ENCODE peak calls at places on chromosomes 2 and 18, in ten cellular contexts. One of them, this sample, is unnamed.
A peak's percentile ranks its signal among the peaks of the same experiment; 100 is the strongest.

GRCh38 chr2:176581557-176582150 is 312.4 kb downstream of the MTX2 start:
- DNase-seq in Peyer's patch: no peak
- DNase-seq in kidney: no peak
- DNase-seq in OCI-LY7: no peak
- DNase-seq in CD4-positive, alpha-beta memory T cell: no peak
- DNase-seq in A673: no peak
- DNase-seq in uterus: no peak
- DNase-seq in breast epithelium: no peak
- DNase-seq in adrenal gland: no peak
- DNase-seq in lower lobe of right lung: no peak
- DNase-seq in this sample: no peak

GRCh38 chr2:222791946-222792649 is 68.7 kb upstream of the ACSL3 start:
- DNase-seq in Peyer's patch: no peak
- DNase-seq in kidney: peak; percentile 77
- DNase-seq in OCI-LY7: no peak
- DNase-seq in CD4-positive, alpha-beta memory T cell: no peak
- DNase-seq in A673: peak; percentile 60
- DNase-seq in uterus: peak; percentile 39
- DNase-seq in breast epithelium: peak; percentile 26
- DNase-seq in adrenal gland: peak; percentile 63
- DNase-seq in lower lobe of right lung: peak; percentile 74
- DNase-seq in this sample: peak; percentile 70

GRCh38 chr18:48186084-48186798 is 222.9 kb downstream of the ZBTB7C start:
- DNase-seq in Peyer's patch: no peak
- DNase-seq in kidney: peak; percentile 50
- DNase-seq in OCI-LY7: no peak
- DNase-seq in CD4-positive, alpha-beta memory T cell: no peak
- DNase-seq in A673: no peak
- DNase-seq in uterus: peak; percentile 36
- DNase-seq in breast epithelium: no peak
- DNase-seq in adrenal gland: peak; percentile 39
- DNase-seq in lower lobe of right lung: no peak
- DNase-seq in this sample: peak; percentile 56

GRCh38 chr2:159009940-159010339 is 41.5 kb downstream of the TANC1 start:
- DNase-seq in Peyer's patch: no peak
- DNase-seq in kidney: no peak
- DNase-seq in OCI-LY7: no peak
- DNase-seq in CD4-positive, alpha-beta memory T cell: no peak
- DNase-seq in A673: no peak
- DNase-seq in uterus: no peak
- DNase-seq in breast epithelium: no peak
- DNase-seq in adrenal gland: no peak
- DNase-seq in lower lobe of right lung: no peak
- DNase-seq in this sample: no peak

GRCh38 chr2:191318037-191318728 is 73.0 kb downstream of the MYO1B start:
- DNase-seq in Peyer's patch: no peak
- DNase-seq in kidney: no peak
- DNase-seq in OCI-LY7: no peak
- DNase-seq in CD4-positive, alpha-beta memory T cell: no peak
- DNase-seq in A673: peak; percentile 25
- DNase-seq in uterus: no peak
- DNase-seq in breast epithelium: no peak
- DNase-seq in adrenal gland: no peak
- DNase-seq in lower lobe of right lung: no peak
- DNase-seq in this sample: no peak

GRCh38 chr2:190947711-190948251 is 66.2 kb downstream of the STAT1 start:
- DNase-seq in Peyer's patch: no peak
- DNase-seq in kidney: no peak
- DNase-seq in OCI-LY7: no peak
- DNase-seq in CD4-positive, alpha-beta memory T cell: peak; percentile 26
- DNase-seq in A673: peak; percentile 35
- DNase-seq in uterus: no peak
- DNase-seq in breast epithelium: no peak
- DNase-seq in adrenal gland: no peak
- DNase-seq in lower lobe of right lung: no peak
- DNase-seq in this sample: no peak

GRCh38 chr2:157229572-157229971 is 27.9 kb upstream of the GALNT5 start:
- DNase-seq in Peyer's patch: no peak
- DNase-seq in kidney: no peak
- DNase-seq in OCI-LY7: no peak
- DNase-seq in CD4-positive, alpha-beta memory T cell: no peak
- DNase-seq in A673: no peak
- DNase-seq in uterus: no peak
- DNase-seq in breast epithelium: no peak
- DNase-seq in adrenal gland: peak; percentile 57
- DNase-seq in lower lobe of right lung: no peak
- DNase-seq in this sample: no peak

GRCh38 chr2:241798081-241798630 is 10.8 kb upstream of the NEU4 start:
- DNase-seq in Peyer's patch: no peak
- DNase-seq in kidney: peak; percentile 69
- DNase-seq in OCI-LY7: no peak
- DNase-seq in CD4-positive, alpha-beta memory T cell: no peak
- DNase-seq in A673: no peak
- DNase-seq in uterus: peak; percentile 12
- DNase-seq in breast epithelium: no peak
- DNase-seq in adrenal gland: no peak
- DNase-seq in lower lobe of right lung: peak; percentile 32
- DNase-seq in this sample: peak; percentile 48

GRCh38 chr2:46368416-46368815 is 71.2 kb downstream of the EPAS1 start:
- DNase-seq in Peyer's patch: no peak
- DNase-seq in kidney: no peak
- DNase-seq in OCI-LY7: no peak
- DNase-seq in CD4-positive, alpha-beta memory T cell: no peak
- DNase-seq in A673: no peak
- DNase-seq in uterus: no peak
- DNase-seq in breast epithelium: no peak
- DNase-seq in adrenal gland: no peak
- DNase-seq in lower lobe of right lung: no peak
- DNase-seq in this sample: no peak

GRCh38 chr2:119715409-119716295 is 36.7 kb downstream of the TMEM177 start:
- DNase-seq in Peyer's patch: no peak
- DNase-seq in kidney: no peak
- DNase-seq in OCI-LY7: no peak
- DNase-seq in CD4-positive, alpha-beta memory T cell: no peak
- DNase-seq in A673: no peak
- DNase-seq in uterus: no peak
- DNase-seq in breast epithelium: no peak
- DNase-seq in adrenal gland: no peak
- DNase-seq in lower lobe of right lung: no peak
- DNase-seq in this sample: no peak

GRCh38 chr18:36544036-36544725 is 246.7 kb downstream of the FHOD3 start:
- DNase-seq in Peyer's patch: no peak
- DNase-seq in kidney: peak; percentile 91
- DNase-seq in OCI-LY7: no peak
- DNase-seq in CD4-positive, alpha-beta memory T cell: no peak
- DNase-seq in A673: no peak
- DNase-seq in uterus: no peak
- DNase-seq in breast epithelium: peak; percentile 69
- DNase-seq in adrenal gland: peak; percentile 35
- DNase-seq in lower lobe of right lung: no peak
- DNase-seq in this sample: no peak

GRCh38 chr2:64524604-64525322 is 635 bp downstream of the AFTPH start:
- DNase-seq in Peyer's patch: peak; percentile 45
- DNase-seq in kidney: peak; percentile 23
- DNase-seq in OCI-LY7: peak; percentile 59
- DNase-seq in CD4-positive, alpha-beta memory T cell: no peak
- DNase-seq in A673: peak; percentile 17
- DNase-seq in uterus: peak; percentile 20
- DNase-seq in breast epithelium: peak; percentile 28
- DNase-seq in adrenal gland: peak; percentile 46
- DNase-seq in lower lobe of right lung: no peak
- DNase-seq in this sample: no peak

GRCh38 chr2:23618696-23619530 is 233.9 kb downstream of the KLHL29 start:
- DNase-seq in Peyer's patch: no peak
- DNase-seq in kidney: peak; percentile 30
- DNase-seq in OCI-LY7: no peak
- DNase-seq in CD4-positive, alpha-beta memory T cell: no peak
- DNase-seq in A673: no peak
- DNase-seq in uterus: no peak
- DNase-seq in breast epithelium: no peak
- DNase-seq in adrenal gland: no peak
- DNase-seq in lower lobe of right lung: peak; percentile 18
- DNase-seq in this sample: no peak

DNA sequence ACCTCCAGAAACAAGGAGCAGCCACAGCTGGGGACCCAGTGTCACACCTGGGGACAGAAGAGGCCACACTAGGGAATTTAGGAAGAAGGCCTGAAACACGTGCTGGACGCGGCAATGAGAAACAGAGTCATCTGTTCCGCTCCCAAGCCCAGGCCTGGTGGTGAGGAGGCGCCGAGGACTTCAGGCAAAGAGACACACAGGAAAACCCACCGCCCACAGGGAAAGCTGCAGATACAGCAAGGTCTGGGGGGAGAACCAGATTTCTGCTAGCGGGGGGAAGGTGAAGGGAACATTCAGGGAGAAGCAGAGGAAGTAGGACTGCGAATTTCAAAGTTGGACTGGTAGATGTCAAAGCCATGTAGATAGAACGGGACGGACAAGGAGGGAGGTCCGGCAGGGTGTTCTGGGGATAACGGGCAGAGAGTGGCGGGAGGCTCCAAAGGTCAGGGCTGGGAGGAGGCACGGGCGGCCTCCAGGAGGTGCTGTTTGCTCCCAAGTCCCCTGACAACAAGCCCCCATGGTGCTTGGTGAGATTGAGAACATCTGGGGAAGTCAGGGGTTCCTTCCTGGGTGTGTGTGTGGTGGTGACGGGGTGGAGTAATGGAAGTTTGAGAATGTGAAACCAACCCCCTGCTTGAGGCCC is 351.7 kb upstream of the MYT1L start:
- DNase-seq in Peyer's patch: no peak
- DNase-seq in kidney: no peak
- DNase-seq in OCI-LY7: no peak
- DNase-seq in CD4-positive, alpha-beta memory T cell: no peak
- DNase-seq in A673: no peak
- DNase-seq in uterus: no peak
- DNase-seq in breast epithelium: no peak
- DNase-seq in adrenal gland: no peak
- DNase-seq in lower lobe of right lung: no peak
- DNase-seq in this sample: no peak
- H3K27ac ChIP-seq in Peyer's patch: no peak overlapping the region
- H3K27ac ChIP-seq in kidney: no peak overlapping the region
- H3K27ac ChIP-seq in OCI-LY7: no peak overlapping the region
- H3K27ac ChIP-seq in CD4-positive, alpha-beta memory T cell: no peak overlapping the region
- H3K27ac ChIP-seq in A673: no peak overlapping the region
- H3K27ac ChIP-seq in uterus: no peak overlapping the region
- H3K27ac ChIP-seq in breast epithelium: no peak overlapping the region
- H3K27ac ChIP-seq in adrenal gland: no peak overlapping the region
- H3K27ac ChIP-seq in lower lobe of right lung: no peak overlapping the region
- H3K27ac ChIP-seq in this sample: no peak overlapping the region

DNA sequence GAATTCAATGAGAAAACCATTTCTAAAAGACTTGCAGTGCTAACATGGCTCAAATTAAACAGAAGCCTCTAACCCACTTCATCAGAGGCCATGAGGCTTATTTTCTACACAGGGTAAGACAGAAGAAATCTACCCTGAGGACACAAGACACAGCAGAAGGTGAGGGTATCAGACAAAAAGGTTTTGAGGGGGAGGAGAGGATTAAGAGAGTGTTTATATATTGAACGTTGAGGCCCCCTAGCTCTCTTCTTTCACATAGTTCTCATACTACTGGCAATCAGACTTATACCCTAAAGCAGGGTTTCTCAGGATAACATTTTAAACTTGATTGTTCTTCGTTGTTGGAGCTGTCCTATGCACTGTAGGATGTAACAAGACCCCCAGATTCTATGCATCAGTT is 21.4 kb downstream of the ORC4 start:
- DNase-seq in Peyer's patch: no peak
- DNase-seq in kidney: no peak
- DNase-seq in OCI-LY7: no peak
- DNase-seq in CD4-positive, alpha-beta memory T cell: no peak
- DNase-seq in A673: no peak
- DNase-seq in uterus: no peak
- DNase-seq in breast epithelium: no peak
- DNase-seq in adrenal gland: no peak
- DNase-seq in lower lobe of right lung: no peak
- DNase-seq in this sample: no peak
- H3K9me3 ChIP-seq in Peyer's patch: no peaks in the 10 kb centered on the region
- H3K9me3 ChIP-seq in kidney: no peaks in the 10 kb centered on the region
- H3K9me3 ChIP-seq in OCI-LY7: peaks cover 14% of the 10 kb centered on the region
- H3K9me3 ChIP-seq in CD4-positive, alpha-beta memory T cell: no peaks in the 10 kb centered on the region
- H3K9me3 ChIP-seq in A673: peaks cover 6% of the 10 kb centered on the region
- H3K9me3 ChIP-seq in uterus: no peaks in the 10 kb centered on the region
- H3K9me3 ChIP-seq in breast epithelium: no peaks in the 10 kb centered on the region
- H3K9me3 ChIP-seq in adrenal gland: peaks cover 4% of the 10 kb centered on the region
- H3K9me3 ChIP-seq in lower lobe of right lung: peaks cover 3% of the 10 kb centered on the region
- H3K9me3 ChIP-seq in this sample: no peaks in the 10 kb centered on the region

GRCh38 chr18:2854871-2855270 is 8.1 kb downstream of the EMILIN2 start:
- DNase-seq in Peyer's patch: no peak
- DNase-seq in kidney: no peak
- DNase-seq in OCI-LY7: no peak
- DNase-seq in CD4-positive, alpha-beta memory T cell: no peak
- DNase-seq in A673: no peak
- DNase-seq in uterus: peak; percentile 57
- DNase-seq in breast epithelium: no peak
- DNase-seq in adrenal gland: no peak
- DNase-seq in lower lobe of right lung: no peak
- DNase-seq in this sample: no peak
- H3K4me3 ChIP-seq in Peyer's patch: no peak overlapping the region
- H3K4me3 ChIP-seq in kidney: no peak overlapping the region
- H3K4me3 ChIP-seq in OCI-LY7: no peak overlapping the region
- H3K4me3 ChIP-seq in CD4-positive, alpha-beta memory T cell: no peak overlapping the region
- H3K4me3 ChIP-seq in A673: no peak overlapping the region
- H3K4me3 ChIP-seq in uterus: no peak overlapping the region
- H3K4me3 ChIP-seq in breast epithelium: no peak overlapping the region
- H3K4me3 ChIP-seq in adrenal gland: no peak overlapping the region
- H3K4me3 ChIP-seq in lower lobe of right lung: no peak overlapping the region
- H3K4me3 ChIP-seq in this sample: no peak overlapping the region

GRCh38 chr2:218219934-218220333 is 2.9 kb downstream of the ARPC2 start:
- DNase-seq in Peyer's patch: no peak
- DNase-seq in kidney: no peak
- DNase-seq in OCI-LY7: no peak
- DNase-seq in CD4-positive, alpha-beta memory T cell: no peak
- DNase-seq in A673: no peak
- DNase-seq in uterus: no peak
- DNase-seq in breast epithelium: no peak
- DNase-seq in adrenal gland: no peak
- DNase-seq in lower lobe of right lung: no peak
- DNase-seq in this sample: no peak
- H3K27ac ChIP-seq in Peyer's patch: peak overlapping the region; percentile 96
- H3K27ac ChIP-seq in kidney: no peak overlapping the region
- H3K27ac ChIP-seq in OCI-LY7: peak overlapping the region; percentile 92
- H3K27ac ChIP-seq in CD4-positive, alpha-beta memory T cell: peak overlapping the region; percentile 93
- H3K27ac ChIP-seq in A673: peak overlapping the region; percentile 23
- H3K27ac ChIP-seq in uterus: peak overlapping the region; percentile 94
- H3K27ac ChIP-seq in breast epithelium: peak overlapping the region; percentile 96
- H3K27ac ChIP-seq in adrenal gland: no peak overlapping the region
- H3K27ac ChIP-seq in lower lobe of right lung: peak overlapping the region; percentile 95
- H3K27ac ChIP-seq in this sample: no peak overlapping the region

GRCh38 chr2:79432731-79433146 is 80.1 kb upstream of the CTNNA2 start:
- DNase-seq in Peyer's patch: no peak
- DNase-seq in kidney: no peak
- DNase-seq in OCI-LY7: no peak
- DNase-seq in CD4-positive, alpha-beta memory T cell: no peak
- DNase-seq in A673: no peak
- DNase-seq in uterus: no peak
- DNase-seq in breast epithelium: no peak
- DNase-seq in adrenal gland: no peak
- DNase-seq in lower lobe of right lung: no peak
- DNase-seq in this sample: no peak
- H3K9me3 ChIP-seq in Peyer's patch: no peaks in the 10 kb centered on the region
- H3K9me3 ChIP-seq in kidney: no peaks in the 10 kb centered on the region
- H3K9me3 ChIP-seq in OCI-LY7: no peaks in the 10 kb centered on the region
- H3K9me3 ChIP-seq in CD4-positive, alpha-beta memory T cell: no peaks in the 10 kb centered on the region
- H3K9me3 ChIP-seq in A673: no peaks in the 10 kb centered on the region
- H3K9me3 ChIP-seq in uterus: no peaks in the 10 kb centered on the region
- H3K9me3 ChIP-seq in breast epithelium: no peaks in the 10 kb centered on the region
- H3K9me3 ChIP-seq in adrenal gland: no peaks in the 10 kb centered on the region
- H3K9me3 ChIP-seq in lower lobe of right lung: no peaks in the 10 kb centered on the region
- H3K9me3 ChIP-seq in this sample: no peaks in the 10 kb centered on the region

This sample was measured in right cardiac atrium.